ENCODE peak calls at places on chromosomes 16 and 17, in nine cellular contexts. Q is upper lobe of right lung, G is progenitor cell of endocrine pancreas, J is cardiac fibroblast, Y is A549, T is adrenal gland, H is endodermal cell, M is omental fat pad, K is left lung. L is an unnamed sample.

GRCh38 chr17:39716879-39717536 is 13.3 kb downstream of the MIEN1 start:
- DNase-seq in Q (no peak), G (no peak), J (no peak), Y (no peak), T (no peak), H (no peak), M (no peak), K (peak), L (no peak)

GRCh38 chr17:38751144-38751802 is 1.3 kb upstream of the PSMB3 start:
- DNase-seq in Q (no peak), G (no peak), J (no peak), Y (peak), T (no peak), H (peak), M (no peak), K (no peak), L (no peak)

GRCh38 chr17:18247613-18248001 is 10.9 kb downstream of the FLII start:
- DNase-seq in Q (no peak), G (no peak), J (no peak), Y (no peak), T (peak), H (no peak), M (no peak), K (no peak), L (no peak)

GRCh38 chr16:15874745-15875314 is 13.6 kb downstream of the CEP20 start:
- DNase-seq in Q (no peak), G (no peak), J (peak), Y (peak), T (peak), H (peak), M (no peak), K (no peak), L (no peak)

GRCh38 chr16:19808061-19808621 is 76.5 kb downstream of the GPRC5B start:
- DNase-seq in Q (no peak), G (no peak), J (peak), Y (peak), T (peak), H (peak), M (no peak), K (no peak), L (peak)

GRCh38 chr16:2250652-2251280 is 621 bp downstream of the ECI1 start:
- DNase-seq in Q (no peak), G (no peak), J (peak), Y (peak), T (peak), H (no peak), M (no peak), K (no peak), L (no peak)

GRCh38 chr16:20042848-20043247 is 30.8 kb downstream of the GPR139 start:
- DNase-seq in Q (no peak), G (no peak), J (no peak), Y (peak), T (peak), H (no peak), M (no peak), K (no peak), L (no peak)

GRCh38 chr17:17804007-17804406 is 32.8 kb downstream of the SREBF1 start:
- DNase-seq in Q (no peak), G (no peak), J (no peak), Y (no peak), T (no peak), H (no peak), M (no peak), K (no peak), L (no peak)

GRCh38 chr16:67673712-67674580 is 7.3 kb downstream of the C16orf86 start:
- DNase-seq in Q (peak), G (no peak), J (peak), Y (no peak), T (peak), H (peak), M (no peak), K (peak), L (no peak)

GRCh38 chr17:77783991-77784820 is 174.3 kb upstream of the TNRC6C start:
- DNase-seq in Q (no peak), G (no peak), J (no peak), Y (no peak), T (no peak), H (no peak), M (no peak), K (no peak), L (no peak)

GRCh38 chr17:81387235-81388060 is 7.8 kb upstream of the BAHCC1 start:
- DNase-seq in Q (peak), G (no peak), J (peak), Y (no peak), T (peak), H (peak), M (no peak), K (no peak), L (no peak)

GRCh38 chr17:12099412-12099811 is 78.7 kb downstream of the MAP2K4 start:
- DNase-seq in Q (no peak), G (no peak), J (no peak), Y (no peak), T (no peak), H (no peak), M (no peak), K (no peak), L (no peak)

GRCh38 chr17:44203731-44204452 is 4.2 kb upstream of the ATXN7L3 start:
- DNase-seq in Q (no peak), G (no peak), J (peak), Y (peak), T (no peak), H (peak), M (no peak), K (no peak), L (no peak)

DNA sequence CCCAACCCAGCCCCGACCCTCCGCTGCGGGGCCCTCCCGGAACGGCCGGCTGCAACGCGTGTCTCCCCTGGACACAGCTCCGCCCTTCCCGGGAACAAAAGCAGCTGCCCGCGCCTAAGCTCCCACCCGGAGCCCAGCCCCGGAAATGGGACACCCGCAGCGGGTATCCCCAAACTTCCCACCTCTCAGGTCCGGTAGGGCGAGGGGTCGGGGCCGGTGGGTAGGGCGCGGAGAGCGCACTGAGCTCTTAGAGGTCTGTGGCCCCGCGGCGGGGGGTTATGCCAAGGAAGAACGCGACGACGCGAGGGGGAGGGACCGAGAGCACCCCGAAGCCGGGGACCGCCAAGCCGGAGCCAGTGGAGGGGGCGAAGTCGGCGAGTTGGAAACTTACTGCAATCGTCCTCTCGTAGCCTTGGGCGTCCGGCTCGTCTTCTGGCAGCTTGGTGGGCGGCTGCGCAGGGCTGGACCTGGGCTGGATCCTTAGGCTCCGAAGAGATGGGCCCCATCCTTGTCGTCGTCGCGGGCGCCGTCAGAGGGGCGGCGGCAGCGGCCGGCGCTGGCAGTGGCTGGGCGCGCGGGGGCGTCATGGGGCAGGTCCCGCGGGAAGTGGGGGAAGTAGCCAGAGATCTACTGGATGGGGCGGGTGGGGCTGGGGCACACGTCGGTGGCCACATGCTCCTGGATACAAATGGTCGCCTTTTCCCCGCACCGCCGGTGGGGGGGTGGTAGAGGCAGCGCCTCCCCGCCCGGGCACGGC is 6.9 kb downstream of the USP6 start:
- DNase-seq in Q (peak), G (peak), J (peak), Y (no peak), T (no peak), H (peak), M (no peak), K (no peak), L (peak)
- TF ChIP-seq CTCF in Q (no peak), G (peak), J (no peak), Y (no peak), T (no peak), H (no peak), M (no peak), K (no peak), L (no peak)

DNA sequence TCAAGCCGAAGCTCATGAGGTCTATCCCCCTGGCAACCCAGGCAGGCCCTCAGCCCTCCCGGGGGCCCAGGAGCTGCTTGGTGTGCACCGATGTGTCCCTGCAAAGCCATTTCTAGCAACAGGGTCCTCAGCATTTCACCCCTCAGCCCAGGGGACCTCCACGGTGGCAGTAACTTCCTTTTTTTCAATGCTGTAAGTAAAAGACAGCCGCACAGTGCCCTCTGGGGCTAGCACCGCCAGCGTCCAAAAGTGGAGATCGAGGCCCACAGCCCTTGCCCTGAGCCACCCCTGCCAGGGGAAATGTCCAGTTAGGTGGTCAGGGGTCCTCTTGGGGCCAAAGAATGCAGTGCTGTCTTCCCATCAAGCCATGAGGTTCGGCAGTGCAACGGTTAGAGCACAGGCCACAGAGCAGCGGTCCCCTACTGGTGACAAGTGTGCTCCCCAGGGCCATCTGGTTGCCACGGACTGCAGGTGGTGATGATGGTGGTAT is 79.9 kb downstream of the LITAF start:
- DNase-seq in Q (no peak), G (no peak), J (no peak), Y (no peak), T (no peak), H (peak), M (no peak), K (no peak), L (no peak)
- TF ChIP-seq CTCF in Q (no peak), G (no peak), J (no peak), Y (no peak), T (no peak), H (peak), M (no peak), K (no peak), L (no peak)

GRCh38 chr16:89293276-89294143 is 76.0 kb downstream of the ZNF778 start:
- DNase-seq in Q (no peak), G (no peak), J (no peak), Y (no peak), T (no peak), H (peak), M (no peak), K (peak), L (no peak)
- TF ChIP-seq CTCF in Q (no peak), G (no peak), J (no peak), Y (no peak), T (no peak), H (peak), M (no peak), K (no peak), L (no peak)

DNA sequence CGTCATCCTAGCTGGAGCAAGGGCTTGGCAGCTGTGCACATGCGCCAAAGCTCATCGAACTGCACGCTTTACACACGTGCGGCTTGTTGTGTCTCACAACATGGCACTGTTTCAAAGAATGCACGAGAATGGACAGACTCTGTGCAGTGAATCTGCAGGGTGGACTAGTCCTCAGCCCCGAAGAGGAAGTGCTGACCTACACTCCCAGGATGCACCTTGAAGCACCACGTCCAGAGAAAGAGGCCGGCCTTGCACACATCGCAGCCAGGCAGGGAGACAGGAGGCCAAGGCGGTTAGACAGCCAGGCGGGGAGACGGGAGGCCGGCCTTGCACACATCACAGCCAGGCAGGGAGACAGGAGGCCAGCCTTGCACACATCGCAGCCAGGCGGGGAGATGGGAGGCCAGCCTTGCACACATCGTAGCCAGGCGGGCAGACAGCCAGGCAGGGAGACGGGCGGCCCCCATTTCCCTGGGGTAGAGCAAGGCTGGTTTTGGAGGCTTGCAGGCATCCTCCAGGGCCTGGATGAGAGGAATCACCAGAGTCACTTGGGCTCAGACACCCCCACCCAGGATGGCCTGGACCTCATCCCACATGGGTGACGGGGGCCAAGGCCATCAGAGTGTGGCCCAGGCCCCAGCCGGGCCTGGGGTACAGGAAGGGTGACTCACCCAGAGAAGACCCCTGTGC is 9.0 kb upstream of the CACNA1H start:
- DNase-seq in Q (no peak), G (no peak), J (no peak), Y (no peak), T (no peak), H (no peak), M (no peak), K (no peak), L (no peak)
- TF ChIP-seq CTCF in Q (no peak), G (no peak), J (no peak), Y (no peak), T (no peak), H (no peak), M (no peak), K (no peak), L (no peak)

GRCh38 chr17:41522301-41523224 is 3.9 kb upstream of the KRT15 start:
- DNase-seq in Q (no peak), G (no peak), J (no peak), Y (no peak), T (no peak), H (no peak), M (no peak), K (no peak), L (no peak)
- TF ChIP-seq CTCF in Q (no peak), G (no peak), J (no peak), Y (no peak), T (no peak), H (no peak), M (no peak), K (no peak), L (no peak)

DNA sequence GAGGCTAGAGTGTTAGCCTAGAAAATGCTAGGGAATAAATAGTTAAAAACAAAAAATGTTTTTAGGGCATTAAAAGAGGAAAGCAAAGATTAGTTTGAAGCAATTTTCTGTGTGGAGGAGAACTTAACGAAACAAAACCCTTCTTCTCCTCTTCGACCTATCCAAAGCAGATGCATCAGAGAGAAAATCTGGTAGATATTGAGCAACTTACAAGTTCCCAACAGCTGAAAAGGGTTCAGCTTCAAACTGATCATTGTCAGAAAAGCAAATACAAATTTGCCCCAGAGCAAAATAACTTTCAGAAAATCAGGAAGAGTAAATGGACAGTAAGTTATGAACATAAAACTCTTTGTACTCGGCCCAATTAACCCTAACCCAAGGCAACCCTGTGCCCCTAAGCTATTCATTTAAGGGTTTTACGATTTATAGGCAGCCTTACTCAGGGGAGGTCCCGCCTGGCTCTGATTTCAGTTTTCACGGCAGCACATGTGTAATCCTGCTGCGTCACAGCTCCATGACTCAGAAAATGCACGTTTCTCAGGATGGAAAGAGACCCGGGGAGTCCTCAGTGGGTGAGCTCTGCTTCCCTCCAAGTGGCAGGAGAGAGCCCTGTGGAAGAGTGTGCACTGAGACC is 405.7 kb upstream of the SALL1 start:
- DNase-seq in Q (no peak), G (no peak), J (peak), Y (peak), T (no peak), H (no peak), M (no peak), K (no peak), L (no peak)
- TF ChIP-seq CTCF in Q (no peak), G (no peak), J (no peak), Y (no peak), T (no peak), H (no peak), M (no peak), K (no peak), L (no peak)

DNA sequence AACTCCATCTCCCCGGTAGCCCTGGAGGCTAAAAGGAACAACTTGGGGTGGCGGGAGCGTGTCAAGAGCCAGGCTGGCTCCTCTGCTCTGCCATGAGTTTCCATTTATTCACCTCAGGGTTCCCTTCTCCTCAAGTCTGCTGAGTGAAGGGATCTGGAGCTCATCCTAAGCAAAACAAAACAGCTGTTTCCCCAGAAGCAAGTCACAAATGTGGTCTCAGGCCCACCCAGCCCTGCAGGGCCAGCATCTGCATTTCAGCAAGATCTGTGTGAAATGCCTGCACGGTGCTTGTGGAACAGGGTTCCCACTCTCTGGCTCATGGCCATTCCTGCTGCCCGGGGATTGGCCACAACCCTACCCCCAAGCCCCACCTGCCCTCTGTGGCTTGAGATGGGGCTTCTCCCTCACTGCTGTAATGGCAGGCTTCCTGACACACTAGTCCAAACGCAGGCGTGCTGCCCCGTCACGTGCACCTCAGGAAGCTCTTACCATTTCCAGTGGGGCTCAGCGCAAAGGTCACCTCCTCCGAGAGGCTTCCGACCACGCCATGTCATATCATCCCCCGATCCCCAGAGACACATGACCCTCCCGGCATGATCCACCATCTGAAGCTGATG is 2.3 kb downstream of the SLC38A8 start:
- DNase-seq in Q (no peak), G (no peak), J (no peak), Y (no peak), T (no peak), H (no peak), M (no peak), K (peak), L (no peak)
- TF ChIP-seq CTCF in Q (no peak), G (no peak), J (no peak), Y (no peak), T (no peak), H (no peak), M (no peak), K (no peak), L (no peak)

GRCh38 chr17:48563385-48563838 is 14.7 kb downstream of the HOXB4 start:
- DNase-seq in Q (no peak), G (no peak), J (no peak), Y (no peak), T (no peak), H (no peak), M (no peak), K (no peak), L (no peak)

GRCh38 chr17:48560452-48560817 is 15.5 kb upstream of the HOXB2 start:
- DNase-seq in Q (no peak), G (no peak), J (no peak), Y (no peak), T (no peak), H (no peak), M (no peak), K (no peak), L (no peak)

GRCh38 chr17:48563867-48564199 is 14.3 kb downstream of the HOXB4 start:
- DNase-seq in Q (no peak), G (no peak), J (no peak), Y (no peak), T (no peak), H (no peak), M (no peak), K (no peak), L (no peak)

GRCh38 chr17:48562934-48563333 is 15.2 kb downstream of the HOXB4 start:
- DNase-seq in Q (no peak), G (no peak), J (no peak), Y (no peak), T (no peak), H (no peak), M (no peak), K (no peak), L (no peak)

GRCh38 chr17:48561894-48562810 is 16.0 kb downstream of the HOXB4 start:
- DNase-seq in Q (no peak), G (no peak), J (no peak), Y (no peak), T (no peak), H (no peak), M (no peak), K (no peak), L (no peak)
- TF ChIP-seq CTCF in Q (no peak), G (peak), J (peak), Y (no peak), T (no peak), H (peak), M (no peak), K (no peak), L (no peak)

GRCh38 chr16:680967-681745 is 946 bp downstream of the STUB1 start:
- DNase-seq in Q (no peak), G (no peak), J (peak), Y (peak), T (peak), H (peak), M (no peak), K (no peak), L (no peak)
- TF ChIP-seq CTCF in Q (peak), G (no peak), J (no peak), Y (no peak), T (no peak), H (peak), M (no peak), K (no peak), L (no peak)